ENCODE peak calls at places on chromosome 14, in ten cellular contexts. F is GM23338, S is fibroblast of lung, J is IMR-90, O is psoas muscle, W is esophagus squamous epithelium, L is HCT116, Q is heart left ventricle, I is stomach, B is A549. Z is an unnamed sample.

GRCh38 chr14:64208261-64208660 is 85.9 kb downstream of the ESR2 start:
- DNase-seq in F (no peak), S (no peak), J (no peak), O (no peak), W (no peak), L (no peak), Q (no peak), I (no peak), B (no peak), Z (no peak)

GRCh38 chr14:64726585-64726890 is 22.3 kb downstream of the PLEKHG3 start:
- DNase-seq in F (peak), S (no peak), J (peak), O (no peak), W (no peak), L (peak), Q (no peak), I (peak), B (peak), Z (peak)

GRCh38 chr14:52238682-52239081 is 28.8 kb upstream of the PTGDR start:
- DNase-seq in F (no peak), S (no peak), J (no peak), O (no peak), W (no peak), L (no peak), Q (no peak), I (no peak), B (no peak), Z (no peak)

GRCh38 chr14:99752486-99753121 is 40.6 kb upstream of the EML1 start:
- DNase-seq in F (no peak), S (peak), J (peak), O (no peak), W (no peak), L (no peak), Q (no peak), I (no peak), B (peak), Z (peak)

GRCh38 chr14:23404331-23404900 is 3.7 kb downstream of the MYH6 start:
- DNase-seq in F (no peak), S (no peak), J (no peak), O (no peak), W (no peak), L (no peak), Q (peak), I (no peak), B (no peak), Z (no peak)

GRCh38 chr14:100872641-100873071 is 30.9 kb downstream of the RTL1 start:
- DNase-seq in F (no peak), S (no peak), J (no peak), O (no peak), W (no peak), L (no peak), Q (peak), I (no peak), B (peak), Z (no peak)

GRCh38 chr14:74583689-74584434 is 28.2 kb downstream of the LTBP2 start:
- DNase-seq in F (no peak), S (no peak), J (peak), O (no peak), W (no peak), L (peak), Q (no peak), I (no peak), B (peak), Z (peak)

GRCh38 chr14:92473261-92473946 is 40.2 kb upstream of the RIN3 start:
- DNase-seq in F (no peak), S (peak), J (peak), O (peak), W (no peak), L (no peak), Q (no peak), I (peak), B (peak), Z (no peak)

GRCh38 chr14:57897148-57897547 is 31.3 kb upstream of the SLC35F4 start:
- DNase-seq in F (no peak), S (no peak), J (no peak), O (no peak), W (no peak), L (no peak), Q (no peak), I (no peak), B (no peak), Z (no peak)

GRCh38 chr14:99215277-99215676 is 56.7 kb downstream of the BCL11B start:
- DNase-seq in F (no peak), S (peak), J (no peak), O (no peak), W (no peak), L (no peak), Q (no peak), I (no peak), B (no peak), Z (no peak)

GRCh38 chr14:77848031-77848430 is 48.1 kb downstream of the ADCK1 start:
- DNase-seq in F (no peak), S (peak), J (peak), O (no peak), W (no peak), L (no peak), Q (no peak), I (no peak), B (no peak), Z (no peak)

GRCh38 chr14:40796168-40796567 is 810.5 kb upstream of the LRFN5 start:
- DNase-seq in F (no peak), S (no peak), J (no peak), O (no peak), W (no peak), L (no peak), Q (no peak), I (no peak), B (no peak), Z (no peak)

GRCh38 chr14:55339770-55340169 is 68.5 kb downstream of the FBXO34 start:
- DNase-seq in F (peak), S (no peak), J (peak), O (no peak), W (no peak), L (no peak), Q (no peak), I (no peak), B (no peak), Z (no peak)

GRCh38 chr14:77554816-77555599 is 56.4 kb upstream of the ISM2 start:
- DNase-seq in F (no peak), S (no peak), J (no peak), O (no peak), W (no peak), L (no peak), Q (no peak), I (no peak), B (no peak), Z (no peak)

GRCh38 chr14:75280448-75280830 is 1.8 kb downstream of the FOS start:
- DNase-seq in F (no peak), S (peak), J (peak), O (no peak), W (no peak), L (no peak), Q (no peak), I (no peak), B (no peak), Z (no peak)

GRCh38 chr14:101854366-101854765 is 92.9 kb downstream of the PPP2R5C start:
- DNase-seq in F (no peak), S (no peak), J (peak), O (no peak), W (no peak), L (no peak), Q (no peak), I (no peak), B (no peak), Z (no peak)

GRCh38 chr14:91258876-91259275 is 14.4 kb upstream of the GPR68 start:
- DNase-seq in F (no peak), S (no peak), J (no peak), O (no peak), W (no peak), L (no peak), Q (no peak), I (no peak), B (no peak), Z (no peak)

GRCh38 chr14:75277000-75277795 is 1.4 kb upstream of the FOS start:
- DNase-seq in F (peak), S (peak), J (peak), O (peak), W (no peak), L (no peak), Q (peak), I (peak), B (peak), Z (peak)

GRCh38 chr14:68650403-68650994 is 142.4 kb downstream of the ZFP36L1 start:
- DNase-seq in F (no peak), S (no peak), J (no peak), O (no peak), W (no peak), L (no peak), Q (no peak), I (no peak), B (no peak), Z (no peak)

GRCh38 chr14:70086685-70087379 is 101.9 kb downstream of the SLC8A3 start:
- DNase-seq in F (peak), S (peak), J (peak), O (peak), W (no peak), L (peak), Q (no peak), I (peak), B (peak), Z (peak)

GRCh38 chr14:101559624-101560533 is 1.4 kb upstream of the DIO3 start:
- DNase-seq in F (peak), S (peak), J (peak), O (peak), W (no peak), L (no peak), Q (peak), I (no peak), B (no peak), Z (no peak)

GRCh38 chr14:28756896-28757570 is 9.6 kb upstream of the FOXG1 start:
- DNase-seq in F (peak), S (peak), J (peak), O (no peak), W (no peak), L (no peak), Q (no peak), I (no peak), B (peak), Z (no peak)
- H3K27ac ChIP-seq in F (no peak), S (no peak), J (no peak), O (no peak), W (no peak), L (no peak), Q (no peak), I (no peak), B (no peak), Z (no peak)

DNA sequence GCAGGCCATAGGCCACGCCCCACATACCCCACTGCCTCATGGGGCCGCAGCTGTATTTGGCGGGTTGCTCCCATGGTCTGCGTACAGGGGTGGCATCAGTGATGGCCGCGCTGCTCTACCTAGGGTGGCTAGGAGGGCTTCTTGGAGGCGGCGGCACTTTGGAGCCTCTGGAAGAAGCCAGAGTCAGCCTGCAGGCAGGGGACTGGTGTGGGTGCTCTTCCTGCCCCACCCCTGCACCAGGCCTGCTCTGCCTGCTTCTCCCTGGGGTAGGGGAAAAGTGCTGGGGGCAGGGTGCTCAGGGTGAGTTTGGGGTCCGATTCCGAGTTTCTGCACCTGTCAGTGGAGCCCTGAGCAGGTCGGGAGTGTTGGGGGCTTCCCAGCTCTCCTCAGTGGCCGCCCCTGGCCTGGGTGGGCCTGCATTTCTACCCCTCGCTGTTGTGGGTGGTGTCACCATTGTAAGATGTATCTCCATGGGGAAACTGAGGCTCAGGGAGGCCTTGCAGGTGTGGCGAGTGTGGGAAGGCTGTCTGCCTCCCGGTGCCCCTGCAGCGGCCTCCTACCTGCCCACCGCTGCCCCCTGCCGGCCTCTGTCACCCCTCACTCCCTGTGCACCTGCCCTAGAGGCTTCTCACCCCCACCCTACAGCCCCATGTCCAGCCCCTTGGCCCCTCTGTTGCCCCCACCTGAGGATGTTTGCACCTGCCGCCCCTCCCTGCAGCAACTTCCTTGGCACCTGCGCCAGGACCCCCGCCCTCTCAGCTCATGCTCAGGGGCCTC is 5.5 kb downstream of the CEP170B start:
- DNase-seq in F (peak), S (no peak), J (no peak), O (peak), W (no peak), L (no peak), Q (peak), I (peak), B (no peak), Z (no peak)
- TF ChIP-seq CTCF in F (peak), S (peak), J (peak), O (peak), W (peak), L (peak), Q (peak), I (peak), B (peak), Z (no peak)

GRCh38 chr14:21476526-21476924 is 234 bp downstream of the RAB2B start:
- DNase-seq in F (no peak), S (no peak), J (no peak), O (peak), W (no peak), L (no peak), Q (peak), I (peak), B (no peak), Z (peak)
- H3K27ac ChIP-seq in F (peak), S (peak), J (peak), O (peak), W (peak), L (peak), Q (peak), I (peak), B (peak), Z (peak)

DNA sequence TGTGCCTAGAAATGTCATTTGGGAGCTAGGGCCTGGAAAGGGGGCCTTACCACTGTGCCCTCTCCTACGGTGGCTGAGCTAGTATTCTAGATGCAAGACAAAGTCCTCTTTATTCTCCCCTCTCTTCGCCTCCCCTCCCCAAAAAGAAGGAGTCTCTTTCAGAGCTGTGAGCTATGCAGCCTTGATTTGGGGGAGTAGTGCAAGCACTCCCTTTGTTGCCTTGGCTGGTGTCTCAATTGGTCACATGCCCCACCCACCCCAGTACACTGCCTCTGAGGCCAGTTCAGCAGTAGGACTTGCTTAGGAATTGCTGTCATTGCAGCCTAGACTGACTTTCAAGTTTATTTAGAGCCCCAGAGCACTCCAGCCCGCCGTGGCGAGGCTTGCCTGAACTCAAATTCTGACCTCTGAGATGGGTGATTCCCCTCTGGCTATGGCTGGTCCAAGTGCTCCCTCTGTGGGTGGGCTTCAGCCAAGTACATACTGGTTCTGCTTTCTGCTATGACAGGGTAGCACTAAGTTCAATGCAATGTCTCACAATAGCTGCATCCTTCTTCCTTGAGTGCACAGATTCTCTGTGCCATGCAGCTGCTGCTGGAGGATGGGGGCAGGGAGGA is 37.0 kb upstream of the FBXO33 start:
- DNase-seq in F (peak), S (peak), J (no peak), O (no peak), W (no peak), L (no peak), Q (no peak), I (no peak), B (peak), Z (no peak)
- TF ChIP-seq CTCF in F (peak), S (peak), J (peak), O (no peak), W (no peak), L (peak), Q (peak), I (no peak), B (no peak), Z (no peak)

DNA sequence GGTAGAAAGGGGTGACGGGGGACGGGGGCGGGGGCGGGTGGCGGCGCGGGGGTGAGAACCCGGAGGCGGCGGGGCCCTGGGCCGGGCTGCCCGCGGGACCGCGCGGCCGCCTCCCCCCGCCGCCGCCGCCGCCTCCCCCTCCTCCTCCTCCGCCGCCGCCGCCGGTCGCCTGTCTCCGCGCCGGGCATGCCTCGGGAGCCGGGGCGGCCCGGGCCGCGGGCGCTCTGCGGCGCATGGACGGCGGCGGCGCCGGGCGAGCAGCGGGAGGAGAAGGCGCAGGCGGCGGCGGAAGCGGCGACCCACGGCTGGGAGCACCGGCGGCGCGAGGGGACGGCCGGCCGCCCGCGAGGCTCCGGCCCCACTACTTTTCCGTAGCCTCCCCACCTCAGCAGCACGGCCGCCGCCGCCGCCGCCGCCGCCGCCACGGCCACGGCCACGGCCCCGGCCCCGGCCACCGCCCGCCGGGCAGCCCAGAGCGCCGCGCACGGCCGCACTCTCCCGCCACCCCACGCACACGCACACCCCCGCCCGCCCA is at the start of gene NPAS3:
- DNase-seq in F (peak), S (no peak), J (no peak), O (peak), W (no peak), L (no peak), Q (peak), I (no peak), B (no peak), Z (no peak)
- H3K27ac ChIP-seq in F (no peak), S (no peak), J (no peak), O (peak), W (peak), L (no peak), Q (peak), I (peak), B (peak), Z (no peak)